ENCODE peak calls at places on chromosomes 4 and X, in five cellular contexts. P is HFFc6, B is NCI-H1694, X is choroid plexus epithelial cell, A is foreskin fibroblast. Y is an unnamed sample.

GRCh38 chr4:1489639-1489995 is 83.4 kb upstream of the NKX1-1 start:
- DNase-seq in P (no peak), B (no peak), X (no peak), A (no peak), Y (no peak)

GRCh38 chrX:37640142-37640541 is 45.4 kb upstream of the XK start:
- DNase-seq in P (no peak), B (no peak), X (no peak), A (no peak), Y (no peak)

GRCh38 chr4:116585240-116585639 is 500.1 kb downstream of the TRAM1L1 start:
- DNase-seq in P (no peak), B (peak; percentile 73), X (no peak), A (no peak), Y (peak; percentile 17)

GRCh38 chr4:5941601-5942000 is 48.7 kb upstream of the CRMP1 start:
- DNase-seq in P (no peak), B (no peak), X (no peak), A (no peak), Y (no peak)

GRCh38 chrX:79413009-79413408 is 45.9 kb upstream of the ITM2A start:
- DNase-seq in P (no peak), B (no peak), X (peak; percentile 26), A (peak; percentile 0), Y (no peak)

GRCh38 chrX:39921838-39922237 is 175.9 kb downstream of the BCOR start:
- DNase-seq in P (no peak), B (no peak), X (no peak), A (no peak), Y (no peak)

GRCh38 chr4:82491251-82491960 is 61.0 kb downstream of the ENOPH1 start:
- DNase-seq in P (no peak), B (no peak), X (peak; percentile 9), A (no peak), Y (peak; percentile 92)

GRCh38 chrX:130109429-130110378 is 593 bp downstream of the ELF4 start:
- DNase-seq in P (peak; percentile 19), B (no peak), X (no peak), A (no peak), Y (no peak)

GRCh38 chrX:124981420-124981819 is 338.3 kb upstream of the TEX13C start:
- DNase-seq in P (no peak), B (peak; percentile 87), X (no peak), A (no peak), Y (no peak)

GRCh38 chr4:75633846-75634245 is 3.5 kb upstream of the CDKL2 start:
- DNase-seq in P (peak; percentile 50), B (no peak), X (peak; percentile 48), A (no peak), Y (no peak)

GRCh38 chr4:3481783-3482397 is 18.8 kb downstream of the DOK7 start:
- DNase-seq in P (no peak), B (no peak), X (no peak), A (no peak), Y (no peak)

GRCh38 chr4:83910693-83911092 is 374.8 kb downstream of the GPAT3 start:
- DNase-seq in P (no peak), B (no peak), X (no peak), A (no peak), Y (no peak)

GRCh38 chr4:87071401-87071800 is 136.6 kb downstream of the AFF1 start:
- DNase-seq in P (no peak), B (no peak), X (no peak), A (no peak), Y (no peak)

GRCh38 chr4:119286377-119287002 is 35.4 kb downstream of the FABP2 start:
- DNase-seq in P (peak; percentile 64), B (no peak), X (peak; percentile 93), A (peak; percentile 35), Y (peak; percentile 38)

GRCh38 chr4:176839656-176840055 is 46.9 kb upstream of the VEGFC start:
- DNase-seq in P (peak; percentile 41), B (no peak), X (no peak), A (no peak), Y (no peak)

GRCh38 chr4:157984285-157984911 is 188.4 kb downstream of the GASK1B start:
- DNase-seq in P (no peak), B (no peak), X (no peak), A (no peak), Y (no peak)

GRCh38 chrX:71625471-71625870 is 7.2 kb upstream of the CXCR3 start:
- DNase-seq in P (no peak), B (no peak), X (no peak), A (no peak), Y (no peak)

GRCh38 chr4:153204247-153205027 is at the start of gene TRIM2:
- DNase-seq in P (no peak), B (no peak), X (peak; percentile 86), A (peak; percentile 47), Y (no peak)

GRCh38 chr4:82519072-82519471 is 42.7 kb downstream of the TMEM150C start:
- DNase-seq in P (no peak), B (no peak), X (peak; percentile 57), A (no peak), Y (no peak)

GRCh38 chr4:184347251-184348239 is 126.8 kb downstream of the IRF2 start:
- DNase-seq in P (no peak), B (no peak), X (peak; percentile 88), A (peak; percentile 59), Y (no peak)

GRCh38 chrX:67587946-67588624 is 44.3 kb downstream of the AR start:
- DNase-seq in P (no peak), B (no peak), X (no peak), A (peak; percentile 33), Y (no peak)

GRCh38 chr4:139861471-139861870 is 195.9 kb downstream of the MGST2 start:
- DNase-seq in P (no peak), B (no peak), X (no peak), A (no peak), Y (no peak)

GRCh38 chr4:76596713-76597112 is 161.7 kb downstream of the SHROOM3 start:
- DNase-seq in P (no peak), B (no peak), X (no peak), A (no peak), Y (no peak)

GRCh38 chr4:628821-629635 is 3.7 kb downstream of the PDE6B start:
- DNase-seq in P (no peak), B (no peak), X (no peak), A (no peak), Y (no peak)

GRCh38 chr4:109325698-109326097 is 23.2 kb upstream of the COL25A1 start:
- DNase-seq in P (no peak), B (no peak), X (no peak), A (no peak), Y (no peak)

GRCh38 chr4:71333960-71334951 is 4.6 kb upstream of the SLC4A4 start:
- DNase-seq in P (peak; percentile 72), B (no peak), X (peak; percentile 14), A (no peak), Y (no peak)

GRCh38 chr4:56181140-56181950 is 205.9 kb downstream of the AASDH start:
- DNase-seq in P (no peak), B (no peak), X (peak; percentile 60), A (no peak), Y (no peak)

GRCh38 chr4:152896819-152897218 is 39.3 kb upstream of the FHDC1 start:
- DNase-seq in P (no peak), B (peak; percentile 16), X (peak; percentile 59), A (no peak), Y (no peak)

GRCh38 chr4:84238247-84239090 is 260.6 kb downstream of the NKX6-1 start:
- DNase-seq in P (no peak), B (no peak), X (peak; percentile 35), A (peak; percentile 13), Y (no peak)

GRCh38 chrX:123588723-123589122 is 144.1 kb downstream of the THOC2 start:
- DNase-seq in P (no peak), B (no peak), X (no peak), A (no peak), Y (peak; percentile 75)